ENCODE peak calls at places on chromosomes 11 and 22, in eight cellular contexts. T, L, O, G, Y, U, Z and E are unnamed samples.
A peak's percentile ranks its signal among the peaks of the same experiment; 100 is the strongest.

GRCh38 chr11:35106595-35106994 is 32.4 kb upstream of the CD44 start:
- DNase-seq in T (no peak), L (no peak), O (no peak), G (no peak), Y (no peak), U (no peak), Z (no peak), E (no peak)

GRCh38 chr11:11279956-11280689 is 72.9 kb downstream of the CSNK2A3 start:
- DNase-seq in T (peak; percentile 22), L (peak; percentile 53), O (no peak), G (no peak), Y (peak; percentile 45), U (no peak), Z (no peak), E (peak; percentile 70)

GRCh38 chr22:39170825-39171622 is 18.5 kb upstream of the CBX7 start:
- DNase-seq in T (peak; percentile 51), L (peak; percentile 89), O (peak; percentile 93), G (peak; percentile 78), Y (peak; percentile 64), U (no peak), Z (peak; percentile 79), E (peak; percentile 84)

GRCh38 chr11:126163074-126163700 is 48.3 kb downstream of the RPUSD4 start:
- DNase-seq in T (peak; percentile 54), L (peak; percentile 91), O (peak; percentile 67), G (no peak), Y (peak; percentile 55), U (no peak), Z (no peak), E (peak; percentile 88)

GRCh38 chr11:47243454-47243853 is 5.2 kb downstream of the ACP2 start:
- DNase-seq in T (no peak), L (no peak), O (no peak), G (no peak), Y (no peak), U (no peak), Z (no peak), E (no peak)

GRCh38 chr11:45921561-45922424 is 663 bp upstream of the LARGE2 start:
- DNase-seq in T (no peak), L (no peak), O (no peak), G (no peak), Y (no peak), U (peak; percentile 76), Z (no peak), E (peak; percentile 13)

GRCh38 chr11:123137496-123138270 is 57.4 kb downstream of the CLMP start:
- DNase-seq in T (peak; percentile 46), L (peak; percentile 69), O (peak; percentile 76), G (peak; percentile 74), Y (peak; percentile 86), U (peak; percentile 13), Z (peak; percentile 37), E (peak; percentile 73)

GRCh38 chr11:77506857-77507256 is 33.0 kb upstream of the PAK1 start:
- DNase-seq in T (peak; percentile 83), L (peak; percentile 31), O (no peak), G (no peak), Y (peak; percentile 12), U (no peak), Z (no peak), E (no peak)

GRCh38 chr22:38335077-38335476 is 17.8 kb upstream of the CSNK1E start:
- DNase-seq in T (no peak), L (no peak), O (no peak), G (no peak), Y (no peak), U (no peak), Z (no peak), E (peak; percentile 54)

GRCh38 chr11:131122448-131122847 is 206.2 kb upstream of the SNX19 start:
- DNase-seq in T (no peak), L (no peak), O (no peak), G (no peak), Y (no peak), U (no peak), Z (no peak), E (no peak)

GRCh38 chr11:1640076-1640946 is 10.7 kb downstream of the KRTAP5-5 start:
- DNase-seq in T (no peak), L (peak; percentile 53), O (peak; percentile 75), G (peak; percentile 67), Y (no peak), U (peak; percentile 50), Z (no peak), E (peak; percentile 82)

GRCh38 chr22:37215890-37216289 is 3.6 kb upstream of the SSTR3 start:
- DNase-seq in T (no peak), L (no peak), O (no peak), G (no peak), Y (no peak), U (no peak), Z (no peak), E (no peak)

GRCh38 chr11:121931121-121931520 is 184.9 kb downstream of the BLID start:
- DNase-seq in T (no peak), L (no peak), O (no peak), G (no peak), Y (no peak), U (no peak), Z (no peak), E (no peak)

GRCh38 chr11:70547821-70548670 is 149.7 kb downstream of the CTTN start:
- DNase-seq in T (no peak), L (peak; percentile 27), O (no peak), G (no peak), Y (no peak), U (no peak), Z (no peak), E (no peak)